ENCODE peak calls at places on chromosome 17, in seven cellular contexts. Y is pancreas, U is fibroblast of pulmonary artery, M is stomach, K is GM23338, Q is kidney, X is LNCaP clone FGC. L is an unnamed sample.

GRCh38 chr17:35084987-35085386 is 21.5 kb upstream of the RFFL start:
- DNase-seq in M (no peak), K (no peak), Y (no peak), U (peak), X (no peak), Q (no peak), L (no peak)

GRCh38 chr17:73667184-73667959 is 23.1 kb upstream of the SDK2 start:
- DNase-seq in X (no peak), M (no peak), U (no peak), K (no peak), Y (no peak), Q (no peak), L (no peak)

GRCh38 chr17:33469911-33470310 is 176.8 kb upstream of the ASIC2 start:
- DNase-seq in Y (no peak), M (no peak), Q (peak), K (no peak), X (no peak), U (peak), L (no peak)

GRCh38 chr17:64129765-64130558 is at the start of gene ERN1:
- DNase-seq in M (peak), Y (peak), K (peak), Q (peak), X (no peak), U (peak), L (peak)

GRCh38 chr17:40097931-40098845 is 2.2 kb downstream of the NR1D1 start:
- DNase-seq in M (peak), Q (peak), U (peak), X (no peak), Y (peak), K (no peak), L (no peak)

GRCh38 chr17:80990921-80991644 is 558 bp upstream of the CHMP6 start:
- DNase-seq in K (no peak), X (no peak), Y (no peak), Q (peak), M (no peak), U (no peak), L (no peak)

GRCh38 chr17:7132511-7133094 is 18.0 kb upstream of the ASGR2 start:
- DNase-seq in U (peak), K (peak), X (no peak), Y (no peak), Q (no peak), M (no peak), L (peak)

GRCh38 chr17:19904924-19905323 is 37.2 kb upstream of the ULK2 start:
- DNase-seq in Q (no peak), Y (peak), X (no peak), U (no peak), K (no peak), M (no peak), L (no peak)

GRCh38 chr17:40352779-40353394 is 11.7 kb downstream of the GJD3 start:
- DNase-seq in K (no peak), U (no peak), Q (no peak), X (no peak), M (no peak), Y (no peak), L (no peak)

GRCh38 chr17:3960764-3961163 is 3.5 kb downstream of the ATP2A3 start:
- DNase-seq in Q (no peak), M (no peak), X (no peak), K (no peak), U (peak), Y (no peak), L (no peak)

GRCh38 chr17:78387982-78388941 is 9.8 kb downstream of the PGS1 start:
- DNase-seq in Y (peak), M (no peak), U (peak), Q (no peak), X (peak), K (no peak), L (peak)

GRCh38 chr17:76700627-76701470 is 9.9 kb downstream of the MXRA7 start:
- DNase-seq in X (no peak), K (peak), Y (no peak), M (no peak), Q (peak), U (peak), L (no peak)

GRCh38 chr17:31467502-31468256 is 76.2 kb downstream of the RAB11FIP4 start:
- DNase-seq in Q (no peak), M (peak), K (peak), Y (peak), X (peak), U (no peak), L (no peak)

GRCh38 chr17:57607553-57608120 is 137.5 kb downstream of the CCDC182 start:
- DNase-seq in K (no peak), U (no peak), X (no peak), Y (no peak), Q (peak), M (no peak), L (no peak)

GRCh38 chr17:79065105-79065670 is 9.4 kb upstream of the ENGASE start:
- DNase-seq in M (peak), K (peak), U (peak), Y (no peak), X (no peak), Q (no peak), L (no peak)

GRCh38 chr17:62611767-62612166 is 15.7 kb upstream of the MRC2 start:
- DNase-seq in Y (no peak), X (no peak), K (no peak), Q (no peak), U (no peak), M (no peak), L (peak)

GRCh38 chr17:40362696-40363479 is 1.6 kb downstream of the GJD3 start:
- DNase-seq in M (peak), Y (no peak), K (peak), U (peak), Q (peak), X (peak), L (no peak)

GRCh38 chr17:13952252-13952721 is 117.0 kb upstream of the COX10 start:
- DNase-seq in X (no peak), Y (no peak), M (no peak), K (no peak), Q (no peak), U (no peak), L (no peak)

GRCh38 chr17:45307290-45308015 is 9.4 kb downstream of the MAP3K14 start:
- DNase-seq in X (no peak), K (no peak), Y (no peak), M (no peak), Q (no peak), U (peak), L (peak)
- TF ChIP-seq CTCF in X (no peak), K (no peak), Y (no peak), M (no peak), Q (peak), U (no peak), L (no peak)

GRCh38 chr17:2706911-2707510 is 4.6 kb downstream of the CLUH start:
- DNase-seq in Q (peak), X (no peak), Y (peak), M (no peak), U (no peak), K (no peak), L (no peak)

GRCh38 chr17:2705888-2706795 is 5.4 kb downstream of the CLUH start:
- DNase-seq in K (no peak), M (no peak), U (no peak), Y (peak), X (no peak), Q (peak), L (no peak)

GRCh38 chr17:2708585-2709172 is 2.9 kb downstream of the CLUH start:
- DNase-seq in Y (no peak), M (no peak), Q (peak), K (no peak), U (no peak), X (no peak), L (no peak)

GRCh38 chr17:2709173-2709661 is 2.3 kb downstream of the CLUH start:
- DNase-seq in M (peak), Q (peak), X (peak), U (no peak), K (peak), Y (peak), L (peak)

GRCh38 chr17:2707721-2708584 is 3.6 kb downstream of the CLUH start:
- DNase-seq in Y (no peak), X (no peak), K (peak), U (no peak), Q (peak), M (peak), L (no peak)
- H3K4me3 ChIP-seq in Y (peak), X (peak), K (no peak), U (no peak), Q (peak), M (peak), L (no peak)

DNA sequence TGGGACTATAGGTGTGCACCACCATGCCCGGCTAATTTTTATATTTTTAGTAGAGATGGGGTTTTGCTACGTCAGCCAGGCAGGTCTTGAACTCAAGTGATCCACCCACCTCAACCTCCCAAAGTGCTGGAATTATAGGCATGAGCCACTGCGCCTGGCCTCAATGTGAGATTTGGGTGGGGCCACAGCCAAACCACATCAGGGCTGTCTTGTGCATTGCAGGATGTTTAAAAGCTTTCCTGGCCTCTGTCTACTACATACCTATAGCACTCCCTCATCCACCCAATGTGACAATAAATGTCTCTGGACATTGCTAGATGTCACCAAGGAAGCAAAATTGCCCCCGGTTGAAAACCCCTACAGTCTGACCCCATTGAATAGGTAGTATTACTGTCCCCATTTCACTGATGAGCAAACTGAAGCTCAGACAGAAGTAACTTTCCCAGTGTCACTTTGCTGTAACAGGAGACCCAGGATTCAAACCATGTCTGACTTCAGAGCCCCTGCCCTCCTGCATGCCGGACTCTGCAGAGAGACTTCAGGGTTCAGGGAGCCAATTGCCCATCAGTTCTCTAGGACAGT is 3.6 kb upstream of the MAP3K14 start:
- DNase-seq in Y (no peak), Q (peak), U (no peak), K (no peak), M (no peak), X (no peak), L (no peak)
- TF ChIP-seq CTCF in Y (no peak), Q (no peak), U (no peak), K (no peak), M (no peak), X (no peak), L (no peak)

DNA sequence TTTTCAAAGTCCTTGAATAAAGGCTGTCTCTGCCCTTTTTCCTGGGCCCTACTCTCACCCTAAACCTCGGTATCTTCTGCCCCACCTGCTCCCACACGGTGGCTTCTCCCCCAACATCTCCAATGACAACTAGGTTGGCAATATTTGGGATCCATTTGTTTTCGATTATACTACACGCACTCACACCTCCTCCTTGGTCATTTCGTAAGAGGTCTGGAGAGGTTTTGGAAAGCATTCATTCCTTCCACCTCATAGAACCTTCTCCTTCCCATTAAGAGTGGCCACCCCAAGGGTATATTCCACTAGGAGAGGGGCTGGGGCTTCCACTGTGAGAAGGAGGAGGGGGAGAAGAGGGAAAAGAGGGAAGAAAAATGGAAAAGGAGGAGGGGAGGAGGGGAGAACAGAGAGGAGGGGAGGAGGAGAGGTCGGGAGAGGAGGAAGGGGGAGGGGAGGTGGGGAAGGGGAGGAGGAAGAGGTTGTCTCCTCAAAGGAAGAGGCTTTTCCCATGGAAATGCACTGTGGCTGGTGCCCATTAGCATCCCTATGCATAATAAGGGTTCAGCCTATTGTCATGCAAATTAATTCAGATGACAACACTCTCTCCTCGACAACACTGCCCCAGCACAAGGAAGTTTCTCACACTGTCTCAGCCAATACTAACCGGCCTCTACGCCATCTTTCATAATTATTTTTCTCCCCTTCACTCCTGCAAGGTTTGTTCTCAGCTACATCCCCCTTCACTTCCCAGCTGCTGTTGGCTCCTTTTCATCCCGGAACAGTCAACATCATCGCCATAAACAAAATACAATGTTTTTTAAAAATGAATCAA is 30.0 kb downstream of the SOX9 start:
- DNase-seq in M (no peak), U (no peak), Q (no peak), Y (no peak), K (peak), X (peak), L (no peak)
- H3K4me3 ChIP-seq in M (no peak), U (no peak), Q (no peak), Y (no peak), K (peak), X (no peak), L (no peak)

L was measured in GM12864.